ENCODE peak calls at places on chromosomes 5 and 9, in four cellular contexts. N is H1, J is HepG2, C is K562. U is an unnamed sample.

GRCh38 chr5:110590187-110590586 is 136.3 kb downstream of the TMEM232 start:
- DNase-seq in N (no peak), J (peak), C (no peak), U (peak)

GRCh38 chr9:117415584-117415937 is 704 bp upstream of the ASTN2 start:
- DNase-seq in N (no peak), J (no peak), C (no peak), U (no peak)

GRCh38 chr5:56457887-56458451 is 224.8 kb upstream of the ANKRD55 start:
- DNase-seq in N (no peak), J (no peak), C (no peak), U (no peak)

GRCh38 chr5:171418982-171419662 is at the start of gene FGF18:
- DNase-seq in N (no peak), J (peak), C (peak), U (peak)

GRCh38 chr5:58322453-58322852 is 137.4 kb downstream of the PLK2 start:
- DNase-seq in N (no peak), J (no peak), C (no peak), U (no peak)

GRCh38 chr5:52455920-52456319 is 331.8 kb upstream of the ITGA1 start:
- DNase-seq in N (no peak), J (no peak), C (no peak), U (no peak)

GRCh38 chr9:134428559-134428958 is 102.3 kb downstream of the RXRA start:
- DNase-seq in N (no peak), J (no peak), C (no peak), U (no peak)

GRCh38 chr5:151270599-151270998 is 17.6 kb downstream of the GM2A start:
- DNase-seq in N (no peak), J (no peak), C (no peak), U (no peak)

GRCh38 chr9:36935768-36936497 is 98.1 kb downstream of the PAX5 start:
- DNase-seq in N (no peak), J (no peak), C (no peak), U (no peak)

GRCh38 chr5:136308396-136308795 is 56.9 kb downstream of the TRPC7 start:
- DNase-seq in N (no peak), J (no peak), C (no peak), U (no peak)

GRCh38 chr9:117412006-117412715 is 2.7 kb downstream of the ASTN2 start:
- DNase-seq in N (no peak), J (no peak), C (no peak), U (no peak)

GRCh38 chr5:23727271-23727670 is 219.9 kb downstream of the PRDM9 start:
- DNase-seq in N (no peak), J (peak), C (no peak), U (no peak)

GRCh38 chr5:138948391-138949222 is 73.5 kb upstream of the LRRTM2 start:
- DNase-seq in N (no peak), J (no peak), C (no peak), U (no peak)

GRCh38 chr5:401216-402034 is 41.6 kb upstream of the EXOC3 start:
- DNase-seq in N (no peak), J (no peak), C (no peak), U (no peak)

GRCh38 chr9:137756045-137756744 is 121.4 kb upstream of the CACNA1B start:
- DNase-seq in N (no peak), J (no peak), C (no peak), U (no peak)

GRCh38 chr5:17216974-17217325 is 481 bp upstream of the BASP1 start:
- DNase-seq in N (no peak), J (no peak), C (no peak), U (no peak)

GRCh38 chr5:147628054-147628895 is 118.4 kb upstream of the DPYSL3 start:
- DNase-seq in N (peak), J (peak), C (peak), U (peak)

GRCh38 chr5:135264451-135265445 is 134.3 kb downstream of the MACROH2A1 start:
- DNase-seq in N (no peak), J (no peak), C (no peak), U (no peak)

GRCh38 chr5:158100373-158100902 is 241.5 kb upstream of the CLINT1 start:
- DNase-seq in N (no peak), J (no peak), C (no peak), U (no peak)

GRCh38 chr5:88808153-88808552 is 74.8 kb downstream of the MEF2C start:
- DNase-seq in N (no peak), J (no peak), C (no peak), U (no peak)

GRCh38 chr5:54873696-54874095 is 111.7 kb downstream of the ESM1 start:
- DNase-seq in N (no peak), J (no peak), C (no peak), U (no peak)

GRCh38 chr9:65437724-65438123 is 152.7 kb upstream of the FOXD4L5 start:
- DNase-seq in N (no peak), J (no peak), C (no peak), U (no peak)

GRCh38 chr5:176648467-176649194 is 1.3 kb downstream of the TSPAN17 start:
- DNase-seq in N (no peak), J (no peak), C (peak), U (no peak)

GRCh38 chr5:76638466-76638865 is 15.3 kb upstream of the F2RL2 start:
- DNase-seq in N (no peak), J (no peak), C (no peak), U (no peak)

GRCh38 chr9:27771803-27772545 is 198.7 kb upstream of the C9orf72 start:
- DNase-seq in N (peak), J (no peak), C (no peak), U (no peak)

GRCh38 chr5:137649228-137649890 is 86.5 kb downstream of the KLHL3 start:
- DNase-seq in N (no peak), J (no peak), C (no peak), U (no peak)

GRCh38 chr5:59021837-59022514 is 439.1 kb downstream of the RAB3C start:
- DNase-seq in N (no peak), J (no peak), C (no peak), U (no peak)

GRCh38 chr9:116901260-116901659 is 214.2 kb downstream of the TRIM32 start:
- DNase-seq in N (no peak), J (no peak), C (no peak), U (no peak)

GRCh38 chr9:97990259-97990658 is 7.1 kb downstream of the ANP32B start:
- DNase-seq in N (no peak), J (no peak), C (no peak), U (no peak)

GRCh38 chr5:38601843-38602424 is 45.5 kb upstream of the LIFR start:
- DNase-seq in N (no peak), J (no peak), C (no peak), U (peak)

GRCh38 chr5:61817472-61818326 is 485.6 kb downstream of the ZSWIM6 start:
- DNase-seq in N (no peak), J (peak), C (no peak), U (peak)

GRCh38 chr9:131747352-131747751 is 7.5 kb upstream of the RAPGEF1 start:
- DNase-seq in N (no peak), J (peak), C (no peak), U (no peak)

GRCh38 chr5:174736351-174736721 is 12.0 kb downstream of the MSX2 start:
- DNase-seq in N (no peak), J (no peak), C (no peak), U (no peak)

GRCh38 chr5:180352976-180353225 is 235 bp downstream of the GFPT2 start:
- DNase-seq in N (no peak), J (no peak), C (no peak), U (no peak)

GRCh38 chr9:92637886-92638620 is 31.9 kb downstream of the IPPK start:
- DNase-seq in N (no peak), J (no peak), C (no peak), U (no peak)
- H3K27ac ChIP-seq in N (no peak), J (no peak), C (no peak), U (no peak)

GRCh38 chr5:93164690-93165089 is 416.3 kb downstream of the NR2F1-AS1 start:
- DNase-seq in N (no peak), J (no peak), C (no peak), U (peak)
- TF ChIP-seq FOSL1 in N (no peak), J (no peak), C (no peak), U (peak)

GRCh38 chr5:95530441-95530840 is 24.3 kb downstream of the SKIC3 start:
- DNase-seq in N (no peak), J (no peak), C (no peak), U (no peak)
- TF ChIP-seq SRF in N (no peak), J (no peak), C (no peak), U (no peak)

GRCh38 chr9:120904061-120904998 is 22.3 kb downstream of the TRAF1 start:
- DNase-seq in N (no peak), J (no peak), C (no peak), U (no peak)

GRCh38 chr9:120901704-120902103 is 24.7 kb upstream of the PHF19 start:
- DNase-seq in N (no peak), J (no peak), C (no peak), U (no peak)

GRCh38 chr9:120904999-120905793 is 21.4 kb downstream of the TRAF1 start:
- DNase-seq in N (no peak), J (no peak), C (peak), U (no peak)

GRCh38 chr9:120902286-120902685 is 24.3 kb downstream of the TRAF1 start:
- DNase-seq in N (no peak), J (no peak), C (no peak), U (no peak)

DNA sequence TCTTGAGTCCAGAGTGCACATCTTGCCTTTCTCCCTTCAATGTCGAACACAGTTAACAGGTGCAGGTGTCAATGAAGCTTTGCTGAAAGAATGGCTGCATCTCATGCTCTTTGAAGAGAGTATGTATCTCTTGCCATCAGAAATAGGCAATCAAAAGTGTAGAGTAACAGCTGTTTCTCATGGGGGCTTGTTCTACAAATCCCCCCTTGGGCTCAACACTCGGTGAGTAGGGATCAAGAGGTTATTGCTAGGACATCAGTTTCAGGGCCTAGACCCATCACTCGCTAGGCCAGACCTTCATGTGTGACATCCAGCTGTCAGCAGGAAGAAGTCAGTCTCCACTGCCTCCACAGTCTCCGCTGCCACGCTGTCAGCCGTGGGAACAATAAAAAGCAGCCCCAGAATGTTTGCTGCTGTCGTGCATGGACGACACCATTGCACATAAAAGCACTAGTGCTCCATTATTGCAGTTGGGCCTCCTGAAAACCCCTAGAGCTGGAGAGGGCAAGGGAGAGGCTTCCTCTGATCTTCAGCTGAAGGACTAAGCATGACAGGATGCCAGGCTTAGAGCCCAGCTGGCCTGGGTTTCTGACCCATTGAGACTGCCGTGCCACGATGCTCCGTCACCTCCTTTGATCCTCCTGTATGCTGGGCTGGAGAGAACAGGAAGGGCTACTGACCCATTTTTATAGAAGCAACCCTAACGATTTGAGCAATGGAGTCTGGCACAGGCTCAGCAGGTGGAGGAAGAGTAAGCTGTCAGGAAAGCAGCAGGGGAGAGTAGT is 23.6 kb downstream of the TRAF1 start:
- DNase-seq in N (no peak), J (no peak), C (no peak), U (no peak)
- H3K27ac ChIP-seq in N (no peak), J (no peak), C (no peak), U (no peak)

U was measured in HCT116.